ENCODE peak calls at places on chromosomes 11 and 22, in six cellular contexts. D is MM.1S; A is endothelial cell of umbilical vein; V is CD8-positive, alpha-beta T cell; O is breast epithelium; P is upper lobe of right lung. W is an unnamed sample.

GRCh38 chr22:29831186-29831921 is 6.7 kb downstream of the ASCC2 start:
- DNase-seq in P (no peak), D (no peak), V (no peak), O (no peak), A (no peak), W (no peak)

GRCh38 chr11:16809901-16810668 is 71.6 kb downstream of the C11orf58 start:
- DNase-seq in P (no peak), V (no peak), D (no peak), A (peak; percentile 65), O (peak; percentile 73), W (peak; percentile 52)

GRCh38 chr22:39960791-39961746 is 872 bp downstream of the TMA7B start:
- DNase-seq in P (no peak), V (peak; percentile 48), O (no peak), A (no peak), D (peak; percentile 96), W (no peak)

GRCh38 chr11:9057032-9057431 is 34.4 kb downstream of the SCUBE2 start:
- DNase-seq in P (no peak), A (peak; percentile 6), D (no peak), O (no peak), V (no peak), W (no peak)

GRCh38 chr22:44698531-44699421 is 3.2 kb upstream of the PRR5 start:
- DNase-seq in O (no peak), A (no peak), V (no peak), D (no peak), P (no peak), W (no peak)

GRCh38 chr11:27451528-27451927 is 21.1 kb downstream of the LGR4 start:
- DNase-seq in O (no peak), A (no peak), P (no peak), D (no peak), V (no peak), W (no peak)

GRCh38 chr11:76153609-76153949 is 52.7 kb downstream of the WNT11 start:
- DNase-seq in D (no peak), V (no peak), O (peak; percentile 27), A (no peak), P (no peak), W (no peak)

GRCh38 chr11:94521684-94522083 is 9.4 kb downstream of the C11orf97 start:
- DNase-seq in D (no peak), V (no peak), P (no peak), A (no peak), O (no peak), W (peak; percentile 52)

GRCh38 chr11:21933095-21933494 is 259.8 kb upstream of the ANO5 start:
- DNase-seq in V (no peak), P (no peak), A (no peak), D (peak; percentile 12), O (no peak), W (no peak)

GRCh38 chr22:42365337-42365865 is 66.8 kb downstream of the NFAM1 start:
- DNase-seq in V (no peak), D (no peak), A (no peak), O (no peak), P (no peak), W (peak; percentile 81)

GRCh38 chr22:42963231-42963595 is 51.7 kb downstream of the PACSIN2 start:
- DNase-seq in O (no peak), V (no peak), D (no peak), P (no peak), A (no peak), W (no peak)

GRCh38 chr22:43482310-43482625 is 70.5 kb downstream of the MPPED1 start:
- DNase-seq in O (no peak), P (no peak), D (no peak), A (no peak), V (no peak), W (no peak)

GRCh38 chr11:111001986-111002616 is 243.4 kb upstream of the POU2AF2 start:
- DNase-seq in O (no peak), V (no peak), P (no peak), D (no peak), A (peak; percentile 7), W (peak; percentile 33)

GRCh38 chr22:33919591-33920501 is at the start of gene LARGE1:
- DNase-seq in P (peak; percentile 79), A (no peak), D (peak; percentile 86), V (no peak), O (peak; percentile 48), W (no peak)

GRCh38 chr11:66914505-66914904 is 43.7 kb downstream of the PC start:
- DNase-seq in V (no peak), A (no peak), P (no peak), D (no peak), O (no peak), W (no peak)

GRCh38 chr22:47627561-47628253 is 865.3 kb downstream of the TBC1D22A start:
- DNase-seq in V (no peak), O (no peak), A (no peak), P (peak; percentile 40), D (no peak), W (no peak)

GRCh38 chr22:46754110-46754799 is 8.2 kb upstream of the TBC1D22A start:
- DNase-seq in V (no peak), P (peak; percentile 91), D (no peak), A (peak; percentile 99), O (peak; percentile 81), W (peak; percentile 84)

GRCh38 chr11:44189986-44190882 is 94.8 kb downstream of the EXT2 start:
- DNase-seq in P (no peak), D (no peak), V (no peak), A (no peak), O (no peak), W (no peak)

GRCh38 chr11:17734418-17734911 is at the start of gene KCNC1:
- DNase-seq in A (peak; percentile 27), P (peak; percentile 67), O (no peak), V (no peak), D (no peak), W (peak; percentile 39)

GRCh38 chr11:126311464-126312291 is 7.8 kb downstream of the DCPS start:
- DNase-seq in A (no peak), O (no peak), P (no peak), V (no peak), D (peak; percentile 84), W (no peak)
- TF ChIP-seq CTCF in A (no peak), O (no peak), P (no peak), V (no peak), D (peak; percentile 18), W (no peak)

GRCh38 chr11:35678975-35679374 is 16.4 kb downstream of the TRIM44 start:
- DNase-seq in P (no peak), V (no peak), A (no peak), O (no peak), D (no peak), W (no peak)
- H3K4me1 ChIP-seq in P (peaks cover 17% of the 10 kb centered on the region), V (peaks cover 12% of the 10 kb centered on the region), A (peaks cover 3% of the 10 kb centered on the region), O (no peaks in the 10 kb centered on the region), D (peaks cover 31% of the 10 kb centered on the region), W (peaks cover 29% of the 10 kb centered on the region)

GRCh38 chr11:133908827-133909226 is 47.9 kb downstream of the IGSF9B start:
- DNase-seq in V (no peak), P (no peak), A (no peak), D (no peak), O (no peak), W (no peak)

GRCh38 chr11:133911169-133911568 is 45.6 kb downstream of the IGSF9B start:
- DNase-seq in D (no peak), P (no peak), V (no peak), A (no peak), O (no peak), W (no peak)

GRCh38 chr11:133907841-133908241 is 48.9 kb downstream of the IGSF9B start:
- DNase-seq in O (no peak), V (no peak), P (peak; percentile 53), D (no peak), A (no peak), W (no peak)

GRCh38 chr11:133907216-133907615 is 49.6 kb downstream of the IGSF9B start:
- DNase-seq in P (peak; percentile 36), D (no peak), A (no peak), O (no peak), V (no peak), W (no peak)

DNA sequence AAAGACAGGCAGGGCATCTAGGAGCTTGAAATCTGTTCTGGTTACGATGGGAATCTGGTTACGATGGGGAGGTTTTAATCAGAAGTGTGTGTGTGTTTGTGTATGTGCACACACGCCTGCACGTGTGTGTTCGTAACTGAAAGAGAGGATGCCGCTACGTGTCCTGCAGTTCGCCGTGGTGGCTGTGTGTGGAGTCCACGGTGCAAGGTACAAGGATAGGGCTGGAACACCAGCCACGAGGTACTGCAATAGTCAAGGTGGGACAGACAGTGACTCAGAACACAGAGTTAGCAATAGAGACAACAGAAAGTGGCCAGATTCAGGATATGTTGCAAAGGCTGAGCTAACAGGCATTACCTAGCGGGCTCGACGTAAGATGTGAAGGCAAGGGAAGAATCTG is 46.7 kb downstream of the IGSF9B start:
- DNase-seq in D (no peak), O (no peak), P (no peak), A (no peak), V (no peak), W (no peak)
- H3K36me3 ChIP-seq in D (no peaks in the 10 kb centered on the region), O (no peaks in the 10 kb centered on the region), P (no peaks in the 10 kb centered on the region), A (no peaks in the 10 kb centered on the region), V (no peaks in the 10 kb centered on the region), W (no peaks in the 10 kb centered on the region)

GRCh38 chr11:130163346-130164220 is 4.0 kb downstream of the ST14 start:
- DNase-seq in D (no peak), O (no peak), A (no peak), V (no peak), P (no peak), W (no peak)
- TF ChIP-seq CTCF in D (no peak), O (no peak), A (no peak), V (no peak), P (no peak), W (no peak)

GRCh38 chr11:12179521-12179920 is 69.1 kb downstream of the MICAL2 start:
- DNase-seq in A (no peak), P (peak; percentile 12), D (no peak), O (no peak), V (no peak), W (no peak)
- H3K4me1 ChIP-seq in A (peaks cover 49% of the 10 kb centered on the region), P (peaks cover 29% of the 10 kb centered on the region), D (peaks cover 34% of the 10 kb centered on the region), O (peaks cover 5% of the 10 kb centered on the region), V (no peaks in the 10 kb centered on the region), W (no peaks in the 10 kb centered on the region)

DNA sequence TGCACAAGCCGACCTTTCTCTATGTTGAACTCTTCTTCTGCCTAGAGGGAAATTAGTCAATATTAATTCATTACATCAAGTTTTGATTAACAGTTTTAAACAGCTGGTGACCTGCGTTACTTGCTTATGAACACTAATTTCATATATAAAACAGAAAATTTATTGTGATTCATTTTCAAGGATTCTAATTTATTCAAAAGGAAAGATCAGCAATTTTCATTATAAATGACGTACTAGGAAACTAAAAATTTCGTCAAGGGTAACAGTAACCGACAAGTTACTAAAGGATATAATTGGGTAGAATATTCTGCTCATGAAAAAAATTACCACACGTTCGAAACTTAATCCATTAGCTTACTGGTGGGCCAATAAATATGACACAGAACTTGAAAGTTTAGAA is 15.3 kb downstream of the ATP6V1E1 start:
- DNase-seq in V (no peak), D (no peak), O (no peak), A (no peak), P (no peak), W (no peak)
- H3K36me3 ChIP-seq in V (peaks cover 25% of the 10 kb centered on the region), D (peaks cover 14% of the 10 kb centered on the region), O (peaks cover 7% of the 10 kb centered on the region), A (peaks cover 9% of the 10 kb centered on the region), P (peaks cover 75% of the 10 kb centered on the region), W (peaks cover 44% of the 10 kb centered on the region)